ENCODE peak calls at places on chromosomes 7 and 10, in six cellular contexts. S is tibial artery, X is aorta, O is adipocyte, V is fibroblast of mammary gland, T is neuronal stem cell. M is an unnamed sample.

GRCh38 chr10:126204320-126204719 is 184.0 kb downstream of the ADAM12 start:
- DNase-seq in S (no peak), X (no peak), O (no peak), V (no peak), T (no peak), M (no peak)

GRCh38 chr10:106395061-106395749 is 769.3 kb downstream of the SORCS1 start:
- DNase-seq in S (no peak), X (no peak), O (no peak), V (peak; percentile 40), T (no peak), M (peak; percentile 23)

GRCh38 chr10:96984512-96985225 is 152.6 kb downstream of the LCOR start:
- DNase-seq in S (no peak), X (no peak), O (no peak), V (peak; percentile 8), T (peak; percentile 39), M (no peak)

GRCh38 chr7:47170516-47170915 is 411.4 kb downstream of the TNS3 start:
- DNase-seq in S (no peak), X (no peak), O (peak; percentile 27), V (no peak), T (no peak), M (peak; percentile 24)

GRCh38 chr10:62961951-62962523 is 145.9 kb upstream of the EGR2 start:
- DNase-seq in S (no peak), X (no peak), O (no peak), V (peak; percentile 59), T (no peak), M (no peak)

GRCh38 chr7:151269511-151269910 is 21.0 kb upstream of the SMARCD3 start:
- DNase-seq in S (no peak), X (peak; percentile 62), O (no peak), V (no peak), T (no peak), M (no peak)

GRCh38 chr10:91032614-91033248 is 111.8 kb upstream of the ANKRD1 start:
- DNase-seq in S (peak; percentile 77), X (no peak), O (no peak), V (peak; percentile 73), T (no peak), M (peak; percentile 62)

GRCh38 chr10:33993917-33994316 is 659.5 kb upstream of the NRP1 start:
- DNase-seq in S (no peak), X (no peak), O (no peak), V (no peak), T (no peak), M (no peak)

GRCh38 chr10:13740416-13740815 is 153.7 kb downstream of the PRPF18 start:
- DNase-seq in S (no peak), X (no peak), O (no peak), V (no peak), T (no peak), M (no peak)

GRCh38 chr10:97816609-97817008 is 33.0 kb upstream of the GOLGA7B start:
- DNase-seq in S (no peak), X (no peak), O (no peak), V (no peak), T (no peak), M (no peak)

GRCh38 chr10:116053910-116054309 is 219.1 kb downstream of the GFRA1 start:
- DNase-seq in S (no peak), X (no peak), O (no peak), V (no peak), T (no peak), M (no peak)

GRCh38 chr7:117092801-117093200 is 139.5 kb downstream of the ST7 start:
- DNase-seq in S (no peak), X (no peak), O (no peak), V (peak; percentile 74), T (no peak), M (peak; percentile 89)

GRCh38 chr10:129637010-129637409 is 170.0 kb downstream of the MGMT start:
- DNase-seq in S (no peak), X (no peak), O (no peak), V (no peak), T (peak; percentile 55), M (no peak)

GRCh38 chr7:127884066-127884559 is 147.1 kb downstream of the LRRC4 start:
- DNase-seq in S (peak; percentile 24), X (no peak), O (no peak), V (no peak), T (no peak), M (no peak)

GRCh38 chr10:68878463-68878862 is 22.7 kb upstream of the DDX50 start:
- DNase-seq in S (no peak), X (no peak), O (no peak), V (no peak), T (no peak), M (no peak)

GRCh38 chr10:49679480-49679893 is at the start of gene C10orf53:
- DNase-seq in S (no peak), X (no peak), O (peak; percentile 47), V (peak; percentile 49), T (peak; percentile 77), M (peak; percentile 59)

GRCh38 chr10:124715479-124715878 is 28.7 kb downstream of the FAM53B start:
- DNase-seq in S (no peak), X (no peak), O (no peak), V (no peak), T (no peak), M (no peak)

GRCh38 chr7:109745677-109746410 is 1176.2 kb downstream of the DNAJB9 start:
- DNase-seq in S (no peak), X (no peak), O (no peak), V (no peak), T (no peak), M (no peak)

GRCh38 chr7:50631639-50632038 is 66.4 kb upstream of the DDC start:
- DNase-seq in S (no peak), X (peak; percentile 47), O (no peak), V (no peak), T (no peak), M (no peak)

GRCh38 chr7:75611557-75612178 is 119.5 kb downstream of the SPDYE5 start:
- DNase-seq in S (peak; percentile 85), X (peak; percentile 93), O (no peak), V (no peak), T (peak; percentile 8), M (no peak)

GRCh38 chr10:6052247-6053221 is 9.6 kb downstream of the IL2RA start:
- DNase-seq in S (no peak), X (no peak), O (no peak), V (no peak), T (no peak), M (no peak)

GRCh38 chr7:151138541-151138910 is 29.0 kb downstream of the GBX1 start:
- DNase-seq in S (no peak), X (peak; percentile 72), O (no peak), V (no peak), T (no peak), M (no peak)

GRCh38 chr7:104625956-104626355 is 297.6 kb downstream of the LHFPL3 start:
- DNase-seq in S (no peak), X (no peak), O (no peak), V (no peak), T (no peak), M (no peak)

GRCh38 chr10:86686972-86687371 is 18.7 kb downstream of the LDB3 start:
- DNase-seq in S (no peak), X (no peak), O (no peak), V (no peak), T (no peak), M (no peak)

GRCh38 chr7:24653316-24654085 is 80.2 kb downstream of the PALS2 start:
- DNase-seq in S (no peak), X (no peak), O (no peak), V (no peak), T (no peak), M (no peak)

DNA sequence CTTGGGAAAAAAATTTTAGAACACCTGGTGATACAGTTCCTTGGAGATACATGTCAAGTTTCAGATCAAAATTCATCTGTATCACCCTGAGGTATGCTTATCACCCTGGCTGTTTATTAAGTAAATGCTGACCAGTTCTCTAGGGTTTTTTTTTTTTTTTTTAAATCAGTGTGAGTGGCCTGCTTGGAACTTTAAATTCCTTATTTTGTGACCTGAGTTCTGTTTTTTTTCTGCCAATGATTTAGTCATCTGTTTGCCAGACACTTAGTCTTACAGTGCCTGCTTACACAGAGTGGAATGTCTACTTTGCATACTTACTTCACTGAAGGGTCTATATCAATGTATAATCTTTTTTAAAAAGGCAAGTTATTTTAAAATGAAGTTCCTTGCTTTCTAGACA is 1.8 kb downstream of the TSPAN13 start:
- DNase-seq in S (no peak), X (no peak), O (peak; percentile 27), V (no peak), T (no peak), M (peak; percentile 26)
- H3K4me3 ChIP-seq in S (no peak overlapping the region), X (no peak overlapping the region), O (no peak overlapping the region), V (no peak overlapping the region), T (no peak overlapping the region), M (peak overlapping the region; percentile 95)

GRCh38 chr10:100890141-100890695 is 22.5 kb upstream of the SLF2 start:
- DNase-seq in S (no peak), X (no peak), O (no peak), V (no peak), T (no peak), M (no peak)
- H3K4me3 ChIP-seq in S (no peak overlapping the region), X (no peak overlapping the region), O (no peak overlapping the region), V (no peak overlapping the region), T (no peak overlapping the region), M (no peak overlapping the region)

GRCh38 chr10:43078175-43078985 is 1.5 kb downstream of the RET start:
- DNase-seq in S (no peak), X (no peak), O (no peak), V (no peak), T (no peak), M (no peak)
- H3K4me3 ChIP-seq in S (no peak overlapping the region), X (no peak overlapping the region), O (no peak overlapping the region), V (no peak overlapping the region), T (no peak overlapping the region), M (no peak overlapping the region)

GRCh38 chr7:1555046-1555812 is 776 bp downstream of the TMEM184A start:
- DNase-seq in S (no peak), X (no peak), O (peak; percentile 54), V (peak; percentile 87), T (no peak), M (peak; percentile 86)

GRCh38 chr7:1554332-1555045 is 1.5 kb downstream of the TMEM184A start:
- DNase-seq in S (no peak), X (no peak), O (no peak), V (no peak), T (no peak), M (no peak)

GRCh38 chr7:1557006-1557405 is 1.0 kb upstream of the TMEM184A start:
- DNase-seq in S (no peak), X (no peak), O (no peak), V (no peak), T (no peak), M (no peak)

GRCh38 chr7:1557771-1558170 is 1.8 kb upstream of the TMEM184A start:
- DNase-seq in S (no peak), X (no peak), O (no peak), V (no peak), T (no peak), M (no peak)

DNA sequence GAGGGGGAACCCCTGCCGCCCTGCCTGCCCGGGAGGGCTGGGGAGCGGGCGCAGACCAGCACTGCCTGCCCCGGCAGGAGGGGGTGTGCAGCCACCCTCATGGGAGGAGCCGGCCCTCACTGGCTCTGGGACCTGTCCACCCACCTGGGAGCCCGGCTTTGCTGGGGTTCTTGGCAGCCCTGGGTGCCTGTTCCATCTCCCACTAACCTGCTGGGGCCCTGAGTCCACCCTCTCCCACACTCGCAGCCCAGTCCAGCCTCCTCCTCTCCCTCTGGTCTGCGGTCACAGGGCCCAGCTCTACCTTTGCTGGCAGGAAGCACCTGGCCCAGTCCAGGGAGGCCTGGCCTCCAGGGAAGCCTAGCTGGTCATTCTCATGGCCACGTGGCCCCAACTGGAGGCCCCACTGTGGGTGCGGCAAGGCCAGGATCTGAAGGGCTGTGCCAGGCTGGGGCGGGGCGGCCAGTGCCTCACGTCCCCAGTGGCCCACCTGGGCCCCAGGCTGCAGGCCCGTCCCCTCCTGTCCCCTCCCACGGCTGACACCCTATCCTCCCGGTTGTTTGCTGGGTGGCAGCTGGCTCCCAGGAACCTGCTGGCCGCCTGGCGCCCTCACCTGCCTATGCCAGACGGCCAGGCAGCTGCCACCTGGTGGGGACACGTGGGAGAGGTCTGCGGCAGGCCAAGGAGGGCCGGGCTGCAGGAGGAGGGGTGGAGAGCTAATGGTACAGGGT is at the start of gene TMEM184A:
- DNase-seq in S (no peak), X (no peak), O (no peak), V (no peak), T (no peak), M (no peak)
- H3K4me3 ChIP-seq in S (no peak within 1 kb of the TSS), X (no peak within 1 kb of the TSS), O (no peak within 1 kb of the TSS), V (no peak within 1 kb of the TSS), T (peak within 1 kb of the TSS; percentile 33), M (no peak within 1 kb of the TSS)

M was measured in fibroblast of villous mesenchyme.